ENCODE peak calls at places on chromosomes 13 and 19, in nine cellular contexts. V is esophagus squamous epithelium, U is stomach, J is prostate gland, P is HepG2, K is heart left ventricle, X is IMR-90, C is Peyer's patch, T is transverse colon. I is an unnamed sample.

GRCh38 chr13:30607908-30608307 is 9.8 kb upstream of the USPL1 start:
- DNase-seq in U (peak), J (no peak), C (peak), T (peak), K (no peak), V (no peak), X (no peak), P (no peak), I (no peak)

GRCh38 chr19:42546831-42547500 is 18.7 kb upstream of the CEACAM1 start:
- DNase-seq in K (no peak), T (no peak), X (no peak), C (no peak), J (no peak), U (no peak), P (no peak), V (no peak), I (peak)

GRCh38 chr13:33723772-33724435 is 94.0 kb upstream of the RFC3 start:
- DNase-seq in V (peak), U (peak), C (peak), X (peak), T (peak), K (peak), P (peak), J (peak), I (peak)

GRCh38 chr19:408441-409005 is 424 bp downstream of the C2CD4C start:
- DNase-seq in T (no peak), P (no peak), K (peak), U (no peak), J (no peak), X (no peak), V (no peak), C (no peak), I (peak)

GRCh38 chr19:4707956-4708650 is 15.5 kb downstream of the DPP9 start:
- DNase-seq in C (no peak), U (peak), J (no peak), V (no peak), X (peak), T (peak), P (no peak), K (no peak), I (no peak)

GRCh38 chr13:86864376-86864775 is 806.8 kb upstream of the SLITRK5 start:
- DNase-seq in U (no peak), J (no peak), C (no peak), P (no peak), K (no peak), T (no peak), V (no peak), X (no peak), I (no peak)

GRCh38 chr19:6412111-6412999 is 12.3 kb downstream of the KHSRP start:
- DNase-seq in P (peak), X (no peak), K (no peak), U (peak), T (peak), C (no peak), J (peak), V (no peak), I (no peak)

GRCh38 chr13:98690348-98691041 is 62.0 kb downstream of the SLC15A1 start:
- DNase-seq in C (no peak), J (no peak), V (no peak), K (no peak), U (no peak), P (no peak), T (no peak), X (no peak), I (no peak)

GRCh38 chr19:42217522-42218442 is at the start of gene DEDD2:
- DNase-seq in J (peak), C (peak), U (peak), K (peak), X (peak), P (peak), T (peak), V (peak), I (peak)

GRCh38 chr19:38734176-38734425 is 10.2 kb downstream of the CAPN12 start:
- DNase-seq in C (no peak), V (no peak), U (no peak), P (no peak), K (no peak), X (no peak), T (no peak), J (no peak), I (no peak)

GRCh38 chr13:78410164-78410563 is 193.2 kb downstream of the POU4F1 start:
- DNase-seq in U (no peak), X (no peak), P (no peak), T (no peak), C (no peak), V (no peak), J (no peak), K (no peak), I (no peak)

GRCh38 chr13:44819245-44819644 is 170.0 kb downstream of the NUFIP1 start:
- DNase-seq in U (no peak), X (peak), V (no peak), C (no peak), T (no peak), P (peak), J (no peak), K (no peak), I (no peak)

GRCh38 chr19:18397242-18398202 is at the start of gene LRRC25:
- DNase-seq in C (peak), V (no peak), X (no peak), P (no peak), J (no peak), K (no peak), U (no peak), T (no peak), I (no peak)

GRCh38 chr13:65461590-65461989 is 1768.5 kb downstream of the PCDH9 start:
- DNase-seq in T (no peak), U (no peak), P (no peak), C (no peak), X (peak), K (no peak), V (no peak), J (no peak), I (no peak)

GRCh38 chr13:76745246-76746200 is 140.7 kb downstream of the KCTD12 start:
- DNase-seq in J (no peak), U (no peak), P (no peak), T (no peak), K (no peak), C (no peak), V (no peak), X (no peak), I (no peak)

GRCh38 chr13:66634384-66634783 is 595.8 kb downstream of the PCDH9 start:
- DNase-seq in P (no peak), U (no peak), V (no peak), K (no peak), T (no peak), C (no peak), J (no peak), X (peak), I (no peak)

DNA sequence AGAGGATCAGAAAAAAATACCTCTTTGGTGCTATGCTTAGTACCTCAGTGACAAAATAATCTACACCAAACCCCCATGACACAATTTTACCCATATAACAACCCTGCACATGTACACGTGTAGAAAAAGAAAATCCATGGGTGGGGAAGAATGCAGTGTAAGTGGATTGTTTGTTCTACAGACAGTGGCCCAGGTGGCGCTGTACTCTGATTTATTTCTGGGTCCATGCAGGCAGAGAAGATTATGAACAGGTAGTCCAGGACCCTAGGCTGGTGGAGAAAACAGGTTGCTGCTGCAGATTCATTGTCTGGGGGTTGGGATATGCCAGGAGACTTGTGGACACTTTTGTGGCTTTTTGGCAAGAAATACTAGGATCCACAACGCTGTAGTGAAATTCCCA is 9.1 kb downstream of the ZNF100 start:
- DNase-seq in X (no peak), T (no peak), V (no peak), C (no peak), U (no peak), J (no peak), K (no peak), P (no peak), I (no peak)
- TF ChIP-seq POLR2A in X (no peak), T (no peak), V (no peak), C (no peak), U (no peak), J (no peak), K (no peak), P (no peak), I (no peak)

GRCh38 chr19:47132522-47132852 is 1.9 kb downstream of the SAE1 start:
- DNase-seq in V (no peak), C (no peak), P (no peak), T (no peak), U (no peak), K (no peak), J (no peak), X (no peak), I (no peak)
- H3K4me3 ChIP-seq in V (no peak), C (no peak), P (peak), T (no peak), U (no peak), K (no peak), J (no peak), X (no peak), I (no peak)

GRCh38 chr13:48977973-48978372 is 2.3 kb downstream of the FNDC3A start:
- DNase-seq in C (no peak), T (no peak), P (no peak), V (no peak), U (no peak), X (peak), K (no peak), J (no peak), I (no peak)

GRCh38 chr13:48976677-48977625 is 1.2 kb downstream of the FNDC3A start:
- DNase-seq in U (no peak), T (peak), C (peak), X (no peak), J (no peak), P (peak), V (peak), K (no peak), I (no peak)

GRCh38 chr13:48973845-48974431 is 1.8 kb upstream of the FNDC3A start:
- DNase-seq in V (no peak), P (no peak), J (no peak), T (no peak), K (no peak), X (no peak), U (no peak), C (no peak), I (no peak)

GRCh38 chr13:48975926-48976676 is 389 bp downstream of the FNDC3A start:
- DNase-seq in T (peak), K (peak), X (peak), J (peak), P (peak), V (peak), C (peak), U (peak), I (peak)

DNA sequence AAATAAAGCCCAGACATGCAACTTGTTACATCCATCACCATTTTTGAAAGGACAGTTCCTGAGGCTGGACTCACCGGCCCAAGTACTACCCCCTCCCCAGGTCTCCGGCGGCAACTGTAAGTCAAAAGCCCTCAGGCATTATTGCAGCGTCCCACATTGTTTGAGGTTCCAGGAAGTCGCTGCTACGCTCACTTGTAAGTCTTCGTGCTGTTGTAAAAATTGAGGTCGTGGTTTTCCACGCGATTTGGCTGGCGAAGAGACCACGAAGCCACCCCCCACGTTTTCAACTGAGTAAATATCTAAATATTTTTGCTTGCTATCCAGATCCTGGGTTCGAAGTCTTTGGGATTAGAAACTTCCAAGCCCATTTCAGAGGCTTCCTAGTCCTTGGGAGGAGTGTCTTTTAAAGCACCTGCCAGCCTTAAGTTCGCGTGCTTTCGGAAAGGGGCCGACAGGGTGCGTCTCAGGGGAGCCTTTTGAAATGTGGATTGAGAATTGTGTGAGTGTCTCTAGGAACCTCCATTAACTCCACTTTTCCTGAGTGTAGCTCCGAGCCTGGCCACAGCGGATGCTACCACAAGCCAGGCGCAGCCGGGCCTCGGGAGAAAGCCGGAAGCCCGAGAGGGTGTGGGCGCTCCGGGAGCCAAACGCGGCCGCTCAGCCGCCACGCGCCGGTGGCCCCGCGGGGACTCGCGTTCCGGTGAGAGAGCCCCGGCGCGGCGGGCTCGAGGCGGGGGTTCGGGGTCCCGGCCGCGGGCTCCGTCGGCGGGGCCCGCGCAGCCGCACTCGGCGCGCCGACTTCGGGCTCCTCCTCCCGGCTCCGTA is at the start of gene FNDC3A:
- DNase-seq in J (peak), V (no peak), P (peak), C (peak), U (peak), K (no peak), T (peak), X (peak), I (peak)
- TF ChIP-seq POLR2A in J (no peak), V (no peak), P (peak), C (no peak), U (no peak), K (peak), T (peak), X (no peak), I (no peak)

GRCh38 chr13:88806438-88806837 is 1135.3 kb downstream of the SLITRK5 start:
- DNase-seq in K (no peak), V (no peak), J (no peak), X (no peak), C (no peak), U (no peak), T (no peak), P (no peak), I (no peak)
- H3K4me3 ChIP-seq in K (no peak), V (no peak), J (no peak), X (no peak), C (no peak), U (no peak), T (no peak), P (no peak), I (no peak)

GRCh38 chr19:3160219-3160618 is 18.4 kb upstream of the S1PR4 start:
- DNase-seq in V (no peak), J (no peak), X (no peak), C (no peak), K (no peak), P (no peak), T (no peak), U (no peak), I (no peak)

GRCh38 chr19:3162418-3163229 is 15.9 kb upstream of the S1PR4 start:
- DNase-seq in K (no peak), C (no peak), U (no peak), X (no peak), J (no peak), T (no peak), V (no peak), P (peak), I (no peak)

GRCh38 chr19:3163230-3163886 is 15.2 kb upstream of the S1PR4 start:
- DNase-seq in X (peak), T (peak), C (peak), U (peak), J (peak), P (peak), V (no peak), K (peak), I (no peak)

GRCh38 chr19:3159565-3159964 is 19.0 kb upstream of the S1PR4 start:
- DNase-seq in T (no peak), V (no peak), C (no peak), P (no peak), X (no peak), U (no peak), J (no peak), K (no peak), I (no peak)

DNA sequence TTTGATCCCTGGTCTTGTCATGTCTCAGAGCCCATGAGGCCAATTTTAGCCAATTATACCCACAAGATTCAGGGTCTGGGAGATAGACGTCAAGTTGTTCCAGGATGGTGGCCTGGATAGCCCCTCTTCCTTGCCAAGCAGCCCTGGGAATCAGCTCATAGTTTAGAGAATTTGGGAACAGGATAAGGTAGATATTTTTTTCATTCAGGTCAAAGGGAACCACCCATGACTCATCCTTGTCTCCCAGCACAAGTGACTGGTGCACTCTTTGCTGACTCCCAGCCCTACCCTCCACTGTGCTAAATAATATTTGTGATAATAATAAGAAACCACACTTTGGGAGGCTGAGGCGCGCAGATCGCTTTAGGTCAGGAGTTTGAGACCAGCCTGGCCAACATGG is 17.1 kb upstream of the S1PR4 start:
- DNase-seq in J (no peak), V (no peak), X (peak), P (no peak), K (no peak), U (no peak), T (no peak), C (no peak), I (no peak)
- TF ChIP-seq POLR2A in J (no peak), V (no peak), X (no peak), P (no peak), K (no peak), U (no peak), T (no peak), C (no peak), I (no peak)

GRCh38 chr19:35066691-35067563 is 25.4 kb downstream of the HPN start:
- DNase-seq in K (peak), V (peak), U (peak), C (peak), P (peak), X (peak), J (peak), T (peak), I (peak)
- H3K4me3 ChIP-seq in K (no peak), V (no peak), U (no peak), C (no peak), P (no peak), X (no peak), J (no peak), T (no peak), I (no peak)

DNA sequence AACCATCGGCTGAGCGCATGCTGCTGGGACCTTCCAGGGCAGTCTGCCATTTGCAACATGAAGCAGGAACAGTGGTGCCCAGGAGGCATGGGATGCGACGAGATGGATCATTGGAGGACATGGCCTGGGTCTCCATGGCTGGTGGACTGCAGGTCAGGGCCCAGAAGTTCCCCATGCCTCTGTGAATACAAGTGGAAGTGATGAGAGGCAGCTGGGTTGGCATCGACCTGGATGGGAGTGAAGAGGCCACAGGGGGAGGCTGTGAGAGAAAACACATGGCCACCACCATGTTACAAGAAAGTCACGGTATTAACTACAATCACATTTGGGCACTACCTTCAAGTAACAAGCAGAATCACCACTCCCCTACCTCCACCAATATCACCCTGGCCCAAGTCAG is 262.0 kb downstream of the FOXO1 start:
- DNase-seq in U (no peak), X (no peak), V (no peak), C (no peak), K (no peak), P (no peak), T (no peak), J (no peak), I (no peak)
- TF ChIP-seq POLR2A in U (no peak), X (no peak), V (no peak), C (no peak), K (no peak), P (no peak), T (no peak), J (no peak), I (no peak)

DNA sequence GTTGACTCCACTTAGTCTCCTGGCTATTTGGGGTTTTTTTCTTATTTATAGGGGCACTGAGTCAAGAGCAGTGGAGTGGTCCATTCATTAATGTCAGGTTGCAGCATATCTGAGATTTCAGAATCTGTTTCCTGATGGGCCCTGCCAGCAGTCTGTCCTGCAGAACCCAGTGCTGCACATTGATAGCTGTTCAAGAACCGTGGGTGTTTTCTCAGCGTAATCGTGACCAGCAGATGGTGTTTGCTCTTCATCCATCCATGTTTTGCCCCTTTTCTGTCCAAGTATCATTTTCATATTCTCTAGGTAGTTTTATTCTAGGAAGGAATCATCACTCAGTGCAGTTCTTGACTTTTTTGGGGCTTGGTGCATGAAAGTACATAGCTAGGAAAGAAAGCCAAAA is 166.5 kb downstream of the ATP8A2 start:
- DNase-seq in V (no peak), X (no peak), P (no peak), J (no peak), T (no peak), K (no peak), C (no peak), U (no peak), I (no peak)
- H3K4me3 ChIP-seq in V (no peak), X (no peak), P (no peak), J (no peak), T (no peak), K (no peak), C (no peak), U (no peak), I (no peak)

GRCh38 chr13:25192936-25193335 is 20.8 kb upstream of the AMER2 start:
- DNase-seq in X (no peak), V (no peak), J (no peak), P (no peak), U (no peak), K (no peak), C (no peak), T (no peak), I (no peak)
- TF ChIP-seq POLR2A in X (no peak), V (no peak), J (no peak), P (no peak), U (no peak), K (no peak), C (no peak), T (no peak), I (no peak)

DNA sequence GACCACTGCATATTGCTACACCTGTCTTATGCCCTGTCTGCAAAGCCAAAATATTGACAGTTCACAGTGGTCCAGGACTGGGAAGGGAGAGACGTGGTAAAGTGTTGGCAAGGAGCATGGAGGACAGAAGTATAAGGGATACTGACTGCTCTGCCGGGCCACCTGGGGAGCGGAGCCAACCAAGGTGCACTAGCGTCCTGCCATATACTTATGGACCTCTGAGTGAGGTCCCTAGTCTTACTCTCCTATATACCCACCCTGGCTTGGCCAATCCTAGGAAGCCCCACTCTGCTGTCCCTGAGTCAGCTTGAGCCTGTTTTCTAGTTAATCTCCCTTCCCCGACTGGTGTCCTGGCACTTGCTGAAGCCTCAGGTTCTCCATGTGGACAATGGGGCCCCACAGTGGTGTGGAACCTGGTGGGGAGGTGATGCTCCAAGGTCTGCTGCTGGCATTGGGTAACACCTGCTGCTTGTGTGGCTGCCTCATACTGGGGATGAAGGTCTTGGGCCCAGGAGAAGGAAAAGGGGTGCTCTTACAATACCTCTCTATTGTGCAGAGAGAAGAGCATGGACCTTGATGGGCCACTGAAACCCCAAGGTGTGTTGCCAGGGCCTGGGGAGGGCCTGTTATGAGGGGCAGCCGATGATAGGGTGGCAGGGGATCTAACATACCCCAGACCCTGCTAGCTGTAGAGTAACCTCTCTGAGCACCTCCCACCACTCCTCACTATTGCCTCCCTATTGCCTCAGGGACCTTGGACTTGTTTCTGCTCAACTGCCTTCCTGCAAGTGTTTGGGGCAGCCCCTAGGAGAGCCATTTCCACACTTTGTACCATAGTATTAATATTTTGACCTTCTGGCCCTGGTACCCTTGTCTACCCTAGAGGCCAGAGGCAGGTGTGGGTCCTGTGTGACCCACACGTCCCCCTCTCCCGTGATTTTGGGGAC is 6.7 kb upstream of the TRIM28 start:
- DNase-seq in V (no peak), J (no peak), X (no peak), K (no peak), U (no peak), C (no peak), P (no peak), T (no peak), I (no peak)
- H3K4me3 ChIP-seq in V (no peak), J (no peak), X (no peak), K (no peak), U (no peak), C (no peak), P (peak), T (no peak), I (no peak)

I was measured in lower leg skin.